ENCODE peak calls at places on chromosomes 6 and 20, in five cellular contexts. Z is fibroblast of lung, A is astrocyte of the spinal cord, N is Peyer's patch, B is fibroblast of pulmonary artery. T is an unnamed sample.

GRCh38 chr20:50056951-50057403 is 56.0 kb downstream of the UBE2V1 start:
- DNase-seq in A (no peak), B (no peak), N (no peak), Z (no peak), T (no peak)

GRCh38 chr6:117414770-117415169 is 11.0 kb downstream of the ROS1 start:
- DNase-seq in N (no peak), A (peak; percentile 74), B (peak; percentile 4), Z (no peak), T (no peak)

GRCh38 chr6:132950556-132950955 is 136.2 kb downstream of the RPS12 start:
- DNase-seq in N (no peak), A (no peak), B (no peak), Z (no peak), T (no peak)

GRCh38 chr6:19906161-19906560 is 69.0 kb downstream of the ID4 start:
- DNase-seq in A (no peak), B (peak; percentile 6), Z (no peak), N (no peak), T (peak; percentile 15)

GRCh38 chr6:138357928-138358327 is 19.8 kb upstream of the SMIM28 start:
- DNase-seq in B (no peak), A (no peak), N (no peak), Z (no peak), T (no peak)

GRCh38 chr6:16452348-16452747 is 214.0 kb downstream of the GMPR start:
- DNase-seq in N (no peak), A (no peak), Z (no peak), B (no peak), T (no peak)

GRCh38 chr20:40812415-40813212 is 123.6 kb upstream of the MAFB start:
- DNase-seq in Z (no peak), B (no peak), A (no peak), N (no peak), T (no peak)

GRCh38 chr20:10667077-10667401 is 6.8 kb downstream of the JAG1 start:
- DNase-seq in B (no peak), A (no peak), Z (no peak), N (no peak), T (no peak)

GRCh38 chr6:116352515-116353471 is 18.0 kb upstream of the DSE start:
- DNase-seq in A (peak; percentile 45), B (peak; percentile 42), Z (peak; percentile 80), N (no peak), T (peak; percentile 69)

GRCh38 chr6:131656667-131657066 is 19.6 kb downstream of the ENPP3 start:
- DNase-seq in Z (no peak), N (no peak), A (no peak), B (no peak), T (no peak)

GRCh38 chr6:39388526-39389371 is 66.2 kb upstream of the KCNK16 start:
- DNase-seq in N (no peak), A (no peak), B (no peak), Z (no peak), T (peak; percentile 2)

GRCh38 chr20:58229198-58229802 is 847 bp upstream of the ANKRD60 start:
- DNase-seq in B (no peak), A (no peak), Z (peak; percentile 17), N (no peak), T (no peak)

GRCh38 chr20:20092852-20093251 is 40.5 kb downstream of the CFAP61 start:
- DNase-seq in N (no peak), Z (no peak), A (no peak), B (no peak), T (peak; percentile 57)

GRCh38 chr6:106727480-106728153 is 98.2 kb downstream of the QRSL1 start:
- DNase-seq in A (no peak), Z (no peak), B (no peak), N (no peak), T (no peak)

GRCh38 chr6:88565409-88565811 is 398.0 kb downstream of the RNGTT start:
- DNase-seq in B (no peak), A (no peak), N (no peak), Z (no peak), T (no peak)

GRCh38 chr6:66605971-66606370 is 898.9 kb upstream of the EYS start:
- DNase-seq in Z (peak; percentile 66), A (peak; percentile 36), N (no peak), B (no peak), T (peak; percentile 49)

GRCh38 chr6:149015224-149015876 is 268.5 kb downstream of the UST start:
- DNase-seq in Z (peak; percentile 83), A (peak; percentile 75), B (peak; percentile 78), N (no peak), T (peak; percentile 76)

GRCh38 chr6:147970970-147971369 is 371.7 kb upstream of the SASH1 start:
- DNase-seq in A (no peak), N (no peak), Z (peak; percentile 47), B (peak; percentile 15), T (peak; percentile 8)

GRCh38 chr6:839201-839600 is 146.3 kb upstream of the EXOC2 start:
- DNase-seq in B (no peak), A (no peak), N (no peak), Z (no peak), T (no peak)

GRCh38 chr20:56506103-56506502 is 18.4 kb upstream of the FAM209A start:
- DNase-seq in B (peak; percentile 64), Z (no peak), A (no peak), N (no peak), T (no peak)

GRCh38 chr6:92329416-92329815 is 1089.9 kb downstream of the EPHA7 start:
- DNase-seq in B (peak; percentile 3), A (no peak), Z (peak; percentile 54), N (no peak), T (no peak)

GRCh38 chr6:99761701-99762100 is 155.1 kb downstream of the PRDM13 start:
- DNase-seq in N (no peak), B (no peak), A (no peak), Z (no peak), T (no peak)

GRCh38 chr6:129370268-129370916 is 339.6 kb downstream of the ARHGAP18 start:
- DNase-seq in Z (peak; percentile 72), B (peak; percentile 74), A (peak; percentile 72), N (no peak), T (peak; percentile 61)

GRCh38 chr6:156857573-156857972 is 80.4 kb downstream of the ARID1B start:
- DNase-seq in A (peak; percentile 35), N (no peak), B (peak; percentile 64), Z (no peak), T (peak; percentile 59)

GRCh38 chr6:153059757-153060156 is 57.2 kb upstream of the MTRF1L start:
- DNase-seq in A (no peak), N (no peak), B (no peak), Z (peak; percentile 8), T (no peak)

GRCh38 chr6:130900913-130901312 is 73.7 kb downstream of the SMLR1 start:
- DNase-seq in B (peak; percentile 73), Z (peak; percentile 78), A (peak; percentile 80), N (no peak), T (peak; percentile 85)

GRCh38 chr6:96743496-96743895 is 93.8 kb downstream of the GPR63 start:
- DNase-seq in N (no peak), Z (no peak), A (no peak), B (no peak), T (peak; percentile 0)

GRCh38 chr20:33815671-33816070 is 4.5 kb downstream of the CHMP4B start:
- DNase-seq in A (no peak), N (no peak), B (no peak), Z (no peak), T (no peak)

GRCh38 chr20:64256282-64256947 is 867 bp downstream of the PCMTD2 start:
- DNase-seq in B (peak; percentile 18), A (no peak), Z (peak; percentile 12), N (no peak), T (no peak)

DNA sequence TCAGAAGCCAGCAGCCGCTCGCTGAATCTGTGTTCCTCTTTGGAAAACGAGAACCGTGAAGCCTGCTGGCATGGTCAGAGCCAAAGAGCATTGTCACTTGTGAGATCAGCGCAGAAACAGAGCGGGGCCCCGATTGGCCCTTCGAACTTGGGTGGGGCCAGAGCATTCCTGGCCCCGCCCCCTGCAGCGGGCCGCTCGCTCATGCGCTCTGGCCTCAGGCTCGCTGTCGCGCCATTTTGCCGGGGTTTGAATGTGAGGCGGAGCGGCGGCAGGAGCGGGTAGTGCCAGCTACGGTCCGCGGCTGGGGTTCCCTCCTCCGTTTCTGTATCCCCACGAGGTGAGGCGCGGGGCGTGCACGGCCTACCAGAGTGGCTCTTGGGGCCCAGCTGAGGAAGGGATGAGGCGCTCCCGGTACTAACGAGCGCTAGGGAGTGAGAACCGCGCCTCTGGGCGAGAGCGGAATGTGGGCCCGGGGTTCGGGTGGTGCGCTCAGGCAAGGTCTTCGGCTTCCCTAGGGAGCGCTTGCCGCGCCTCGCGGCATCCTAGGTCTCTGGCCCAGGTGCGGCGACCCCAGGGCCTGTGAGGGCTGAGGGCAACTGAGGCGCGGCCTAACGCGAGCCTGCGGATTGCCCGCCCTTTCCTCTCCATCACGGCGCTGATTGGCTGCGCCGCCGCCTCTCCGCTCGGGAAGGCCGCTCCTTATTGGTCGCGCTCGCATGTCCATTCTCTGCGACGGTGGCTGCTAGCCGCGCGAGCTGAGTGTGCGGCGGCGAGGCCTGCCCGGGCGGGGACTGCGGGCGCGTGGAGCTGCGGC is at the start of gene CSE1L:
- DNase-seq in N (peak; percentile 93), B (peak; percentile 96), A (peak; percentile 95), Z (peak; percentile 95), T (peak; percentile 94)
- TF ChIP-seq CTCF in N (no peak), B (no peak), A (no peak), Z (no peak), T (no peak)

GRCh38 chr6:42898891-42899361 is 16.9 kb upstream of the PTCRA start:
- DNase-seq in B (peak; percentile 73), N (peak; percentile 79), A (peak; percentile 67), Z (peak; percentile 73), T (peak; percentile 72)

GRCh38 chr6:42904467-42904866 is 11.4 kb upstream of the PTCRA start:
- DNase-seq in N (no peak), Z (no peak), A (no peak), B (no peak), T (no peak)

GRCh38 chr6:42896178-42896719 is 16.8 kb downstream of the RPL7L1 start:
- DNase-seq in B (no peak), Z (no peak), N (no peak), A (no peak), T (no peak)

GRCh38 chr6:42899871-42900270 is 16.0 kb upstream of the PTCRA start:
- DNase-seq in B (no peak), N (no peak), A (no peak), Z (no peak), T (no peak)

GRCh38 chr6:42901538-42901957 is 14.3 kb upstream of the PTCRA start:
- DNase-seq in B (peak; percentile 89), Z (peak; percentile 86), A (peak; percentile 83), N (peak; percentile 71), T (peak; percentile 86)
- H3K4me3 ChIP-seq in B (no peak overlapping the region), Z (no peak overlapping the region), A (no peak overlapping the region), N (no peak overlapping the region), T (no peak overlapping the region)

GRCh38 chr6:36769676-36770499 is 69.4 kb downstream of the CPNE5 start:
- DNase-seq in N (peak; percentile 35), B (peak; percentile 38), Z (peak; percentile 44), A (peak; percentile 19), T (peak; percentile 60)

GRCh38 chr6:36776167-36776566 is 63.1 kb downstream of the CPNE5 start:
- DNase-seq in Z (no peak), N (no peak), A (no peak), B (no peak), T (no peak)

GRCh38 chr6:36771145-36771544 is 68.1 kb downstream of the CPNE5 start:
- DNase-seq in N (no peak), A (no peak), B (no peak), Z (no peak), T (no peak)

GRCh38 chr6:36769161-36769675 is 70.0 kb downstream of the CPNE5 start:
- DNase-seq in N (no peak), Z (no peak), B (no peak), A (peak; percentile 36), T (no peak)

GRCh38 chr6:36772401-36772800 is 66.8 kb downstream of the CPNE5 start:
- DNase-seq in A (no peak), B (no peak), N (no peak), Z (no peak), T (no peak)
- TF ChIP-seq CTCF in A (no peak), B (no peak), N (no peak), Z (no peak), T (no peak)

GRCh38 chr6:136103101-136103688 is 146.9 kb downstream of the MTFR2 start:
- DNase-seq in B (peak; percentile 77), Z (peak; percentile 81), N (no peak), A (no peak), T (peak; percentile 12)
- H3K4me3 ChIP-seq in B (no peak overlapping the region), Z (no peak overlapping the region), N (no peak overlapping the region), A (no peak overlapping the region), T (no peak overlapping the region)